ENCODE peak calls at places on chromosomes 7 and 10, in eight cellular contexts. L is hepatocyte, A is neuronal stem cell, I is fibroblast of pulmonary artery, D is body of pancreas, H is IMR-90, O is BJ, F is PC-3. Q is an unnamed sample.

GRCh38 chr7:142481548-142481947 is 223.7 kb upstream of the PRSS58 start:
- DNase-seq in F (peak; percentile 28), I (no peak), L (no peak), A (no peak), O (no peak), D (no peak), H (peak; percentile 53), Q (no peak)

GRCh38 chr10:70321233-70321632 is 37.4 kb upstream of the NPFFR1 start:
- DNase-seq in A (no peak), D (no peak), I (no peak), L (no peak), F (no peak), O (no peak), H (no peak), Q (no peak)

GRCh38 chr10:125159486-125159931 is 854 bp downstream of the CTBP2 start:
- DNase-seq in H (no peak), O (no peak), F (no peak), A (no peak), D (peak; percentile 55), L (peak; percentile 45), I (no peak), Q (peak; percentile 67)

GRCh38 chr7:20310963-20311742 is 19.5 kb upstream of the ITGB8 start:
- DNase-seq in A (no peak), H (peak; percentile 67), I (peak; percentile 81), F (peak; percentile 81), L (peak; percentile 60), D (no peak), O (peak; percentile 22), Q (no peak)

GRCh38 chr10:60892571-60892970 is 51.4 kb downstream of the RHOBTB1 start:
- DNase-seq in L (no peak), I (no peak), D (no peak), A (no peak), H (no peak), F (no peak), O (no peak), Q (peak; percentile 76)

GRCh38 chr10:60414877-60415585 is 25.4 kb upstream of the ANK3 start:
- DNase-seq in F (peak; percentile 99), O (peak; percentile 77), D (no peak), L (peak; percentile 26), A (no peak), I (peak; percentile 81), H (peak; percentile 92), Q (no peak)

GRCh38 chr7:96719164-96719563 is 9.5 kb upstream of the SEM1 start:
- DNase-seq in H (no peak), F (no peak), A (no peak), L (no peak), D (no peak), O (no peak), I (no peak), Q (no peak)

GRCh38 chr10:47013469-47014169 is 102.4 kb downstream of the PTPN20 start:
- DNase-seq in I (no peak), H (no peak), O (no peak), A (no peak), D (no peak), F (no peak), L (no peak), Q (peak; percentile 75)

GRCh38 chr7:45662540-45663166 is 88.5 kb downstream of the ADCY1 start:
- DNase-seq in F (no peak), L (no peak), A (no peak), H (no peak), D (no peak), I (no peak), O (no peak), Q (no peak)

GRCh38 chr7:102094311-102094710 is 192.4 kb upstream of the SH2B2 start:
- DNase-seq in D (no peak), O (peak; percentile 87), F (no peak), L (no peak), A (no peak), H (no peak), I (no peak), Q (no peak)

GRCh38 chr7:5232485-5232837 is 42.4 kb downstream of the WIPI2 start:
- DNase-seq in H (no peak), D (no peak), L (no peak), F (no peak), I (no peak), O (no peak), A (no peak), Q (no peak)

GRCh38 chr7:101299511-101300464 is 21.8 kb downstream of the IFT22 start:
- DNase-seq in A (no peak), D (no peak), O (no peak), I (no peak), H (no peak), L (peak; percentile 25), F (no peak), Q (no peak)

GRCh38 chr10:48589266-48589665 is 15.6 kb downstream of the ARHGAP22 start:
- DNase-seq in I (peak; percentile 89), D (no peak), L (no peak), O (peak; percentile 74), H (peak; percentile 97), A (no peak), F (no peak), Q (no peak)

GRCh38 chr10:7230036-7230435 is 180.8 kb downstream of the SFMBT2 start:
- DNase-seq in D (no peak), F (no peak), I (no peak), O (no peak), A (no peak), L (no peak), H (no peak), Q (no peak)

GRCh38 chr7:21939136-21939857 is 6.4 kb downstream of the CDCA7L start:
- DNase-seq in I (peak; percentile 37), H (no peak), A (no peak), L (no peak), F (peak; percentile 35), D (no peak), O (no peak), Q (no peak)

GRCh38 chr10:12332572-12333381 is 16.6 kb upstream of the CAMK1D start:
- DNase-seq in H (peak; percentile 14), F (no peak), A (no peak), L (no peak), O (no peak), D (no peak), I (peak; percentile 4), Q (no peak)

GRCh38 chr7:92042056-92042737 is 92.1 kb downstream of the CYP51A1 start:
- DNase-seq in L (peak; percentile 75), O (no peak), H (no peak), F (no peak), A (no peak), D (peak; percentile 80), I (no peak), Q (no peak)

GRCh38 chr10:75718996-75719395 is 287.6 kb downstream of the LRMDA start:
- DNase-seq in F (no peak), O (no peak), D (no peak), A (no peak), I (peak; percentile 1), L (no peak), H (no peak), Q (no peak)

GRCh38 chr10:45403151-45403550 is 29.1 kb downstream of the ALOX5 start:
- DNase-seq in O (no peak), H (peak; percentile 22), I (peak; percentile 45), A (no peak), D (no peak), F (peak; percentile 83), L (no peak), Q (no peak)

DNA sequence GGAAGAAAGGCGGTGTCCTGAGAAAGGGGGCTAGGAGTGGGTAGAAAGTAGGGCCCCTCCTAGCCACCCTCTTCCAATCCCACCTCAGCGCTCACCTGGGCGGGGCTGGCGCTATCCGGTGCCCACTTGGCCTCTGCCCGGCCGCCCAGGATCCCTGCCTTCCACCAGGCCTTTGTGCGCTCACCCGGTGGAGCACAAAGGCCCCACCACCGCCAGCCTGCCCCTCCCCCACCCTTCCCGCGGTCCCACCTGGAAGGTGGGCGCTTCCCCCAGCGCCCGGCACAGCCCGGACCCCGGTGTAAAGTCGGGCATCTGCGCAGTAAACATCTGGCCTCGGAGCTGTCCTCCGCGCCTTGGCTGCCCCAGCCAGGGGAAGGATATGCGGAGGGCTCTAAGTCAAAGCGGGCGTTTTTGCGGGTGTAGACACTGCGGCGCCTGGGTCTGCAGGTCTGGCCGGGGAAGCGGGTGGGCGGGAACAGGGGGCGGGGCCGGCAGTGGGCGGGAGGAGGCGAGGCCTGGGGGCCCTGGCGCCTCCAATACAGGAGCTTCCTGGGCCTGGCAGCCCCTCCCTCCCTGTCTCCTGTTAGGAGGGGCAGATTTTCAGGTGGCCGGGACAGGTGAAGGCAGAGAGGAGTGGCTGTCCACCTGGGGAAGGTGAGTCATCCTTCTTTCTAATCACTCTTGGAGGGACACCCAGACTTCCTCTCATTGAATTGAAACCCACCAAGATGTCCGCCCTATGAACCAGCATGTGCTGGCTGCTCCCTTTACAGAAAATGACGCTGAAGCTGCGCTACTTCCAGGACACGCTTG is 49.3 kb downstream of the PNLIPRP2 start:
- DNase-seq in D (no peak), A (no peak), I (no peak), L (peak; percentile 87), H (no peak), O (no peak), F (no peak), Q (no peak)
- H3K4me3 ChIP-seq in D (no peak overlapping the region), A (peak overlapping the region; percentile 87), I (peak overlapping the region; percentile 24), L (peak overlapping the region; percentile 49), H (no peak overlapping the region), O (no peak overlapping the region), F (no peak overlapping the region), Q (no peak overlapping the region)

GRCh38 chr10:21134645-21135395 is 237.7 kb upstream of the NEBL start:
- DNase-seq in L (peak; percentile 15), F (peak; percentile 94), O (no peak), I (peak; percentile 39), D (no peak), A (no peak), H (no peak), Q (no peak)
- H3K4me3 ChIP-seq in L (no peak overlapping the region), F (peak overlapping the region; percentile 56), O (no peak overlapping the region), I (no peak overlapping the region), D (no peak overlapping the region), A (no peak overlapping the region), H (no peak overlapping the region), Q (no peak overlapping the region)

GRCh38 chr10:91796332-91797076 is 1.7 kb upstream of the TNKS2 start:
- DNase-seq in L (peak; percentile 54), F (peak; percentile 12), O (no peak), I (peak; percentile 8), D (peak; percentile 72), H (no peak), A (no peak), Q (no peak)
- H3K4me3 ChIP-seq in L (peak overlapping the region; percentile 30), F (peak overlapping the region; percentile 98), O (no peak overlapping the region), I (peak overlapping the region; percentile 45), D (no peak overlapping the region), H (peak overlapping the region; percentile 36), A (no peak overlapping the region), Q (peak overlapping the region; percentile 93)

DNA sequence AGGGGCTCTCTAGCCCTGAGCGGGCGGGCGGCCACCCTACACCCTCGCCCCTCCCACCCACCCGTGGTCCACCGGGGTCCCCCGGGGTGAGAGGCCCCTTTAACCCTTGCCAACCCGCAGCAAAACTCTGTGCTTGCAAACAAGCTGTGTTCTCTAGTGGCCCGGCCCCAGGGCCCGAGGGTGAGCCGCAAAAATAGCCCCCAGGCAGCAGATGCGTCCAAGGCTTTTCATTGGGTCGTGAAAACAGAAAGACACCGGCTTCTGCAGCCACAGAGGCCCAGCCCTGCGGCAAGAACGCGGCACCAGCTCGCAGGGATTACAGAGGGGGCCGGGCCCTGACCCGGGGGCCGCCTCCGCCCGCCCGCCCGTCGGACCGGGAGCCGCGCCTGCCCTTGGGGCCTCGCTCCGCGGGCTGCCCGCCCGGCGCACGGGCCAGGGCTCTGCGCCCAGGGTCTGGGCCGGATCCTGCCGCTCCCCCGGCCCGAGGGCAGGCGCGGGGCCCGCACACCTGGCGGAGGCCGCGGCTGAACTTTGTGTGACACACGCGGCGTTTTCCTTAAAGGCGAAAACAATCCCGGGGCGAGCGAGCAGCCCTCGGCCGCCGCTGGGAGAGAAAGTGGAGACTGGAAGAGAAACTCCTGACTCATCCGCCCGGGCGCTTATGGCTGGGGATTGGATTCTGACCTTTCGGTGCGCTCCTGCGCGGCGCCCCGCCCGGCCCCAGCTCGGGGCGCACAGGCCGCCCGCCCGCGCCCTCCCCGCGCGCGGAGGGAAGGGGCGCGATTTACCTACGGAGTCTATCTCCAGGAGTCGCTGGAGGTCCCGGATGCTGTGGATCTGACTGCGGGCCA is 2.8 kb downstream of the PDGFA start:
- DNase-seq in F (peak; percentile 60), A (peak; percentile 42), D (peak; percentile 69), L (peak; percentile 87), H (peak; percentile 80), I (peak; percentile 70), O (no peak), Q (peak; percentile 89)
- H3K4me3 ChIP-seq in F (peak overlapping the region; percentile 95), A (peak overlapping the region; percentile 75), D (peak overlapping the region; percentile 28), L (peak overlapping the region; percentile 99), H (peak overlapping the region; percentile 77), I (peak overlapping the region; percentile 67), O (peak overlapping the region; percentile 76), Q (peak overlapping the region; percentile 94)